ENCODE peak calls at places on chromosomes 7 and 10, in four cellular contexts. One of them, this sample, is unnamed.

GRCh38 chr10:68208424-68209042 is 23.4 kb downstream of the ATOH7 start:
- DNase-seq in pancreas: no peak
- DNase-seq in WTC11: peak
- DNase-seq in progenitor cell of endocrine pancreas: peak
- DNase-seq in this sample: no peak

GRCh38 chr10:128796513-128796912 is 670.3 kb upstream of the MKI67 start:
- DNase-seq in progenitor cell of endocrine pancreas: no peak
- DNase-seq in pancreas: no peak
- DNase-seq in WTC11: no peak
- DNase-seq in this sample: no peak

GRCh38 chr10:29140151-29140550 is 148.7 kb upstream of the LYZL1 start:
- DNase-seq in progenitor cell of endocrine pancreas: no peak
- DNase-seq in WTC11: no peak
- DNase-seq in pancreas: no peak
- DNase-seq in this sample: no peak

GRCh38 chr10:89206402-89207180 is 526 bp downstream of the CH25H start:
- DNase-seq in progenitor cell of endocrine pancreas: no peak
- DNase-seq in pancreas: no peak
- DNase-seq in WTC11: peak
- DNase-seq in this sample: no peak

GRCh38 chr10:33330543-33331019 is 3.9 kb downstream of the NRP1 start:
- DNase-seq in pancreas: peak
- DNase-seq in progenitor cell of endocrine pancreas: peak
- DNase-seq in WTC11: peak
- DNase-seq in this sample: no peak

GRCh38 chr10:89332092-89332633 is 4.4 kb downstream of the IFIT3 start:
- DNase-seq in progenitor cell of endocrine pancreas: no peak
- DNase-seq in WTC11: no peak
- DNase-seq in pancreas: no peak
- DNase-seq in this sample: no peak

GRCh38 chr10:73837072-73837471 is 25.7 kb upstream of the NDST2 start:
- DNase-seq in pancreas: no peak
- DNase-seq in progenitor cell of endocrine pancreas: no peak
- DNase-seq in WTC11: no peak
- DNase-seq in this sample: no peak

GRCh38 chr7:91519241-91520200 is 255.3 kb downstream of the FZD1 start:
- DNase-seq in WTC11: no peak
- DNase-seq in progenitor cell of endocrine pancreas: no peak
- DNase-seq in pancreas: no peak
- DNase-seq in this sample: no peak

GRCh38 chr7:484365-485101 is 35.1 kb downstream of the PDGFA start:
- DNase-seq in pancreas: peak
- DNase-seq in progenitor cell of endocrine pancreas: no peak
- DNase-seq in WTC11: peak
- DNase-seq in this sample: no peak

GRCh38 chr7:36128448-36129047 is 24.5 kb upstream of the EEPD1 start:
- DNase-seq in pancreas: peak
- DNase-seq in WTC11: no peak
- DNase-seq in progenitor cell of endocrine pancreas: no peak
- DNase-seq in this sample: no peak

GRCh38 chr10:97683556-97684357 is 3.3 kb downstream of the AVPI1 start:
- DNase-seq in WTC11: no peak
- DNase-seq in pancreas: no peak
- DNase-seq in progenitor cell of endocrine pancreas: no peak
- DNase-seq in this sample: no peak

GRCh38 chr10:116742367-116743265 is at the start of gene HSPA12A:
- DNase-seq in pancreas: peak
- DNase-seq in WTC11: peak
- DNase-seq in progenitor cell of endocrine pancreas: peak
- DNase-seq in this sample: peak

GRCh38 chr7:84113286-84113685 is 81.3 kb downstream of the SEMA3A start:
- DNase-seq in progenitor cell of endocrine pancreas: no peak
- DNase-seq in WTC11: no peak
- DNase-seq in pancreas: no peak
- DNase-seq in this sample: no peak

GRCh38 chr7:4742051-4742573 is 33.3 kb upstream of the AP5Z1 start:
- DNase-seq in pancreas: no peak
- DNase-seq in WTC11: no peak
- DNase-seq in progenitor cell of endocrine pancreas: no peak
- DNase-seq in this sample: no peak

GRCh38 chr10:125747417-125747816 is 27.9 kb downstream of the EDRF1 start:
- DNase-seq in pancreas: no peak
- DNase-seq in progenitor cell of endocrine pancreas: no peak
- DNase-seq in WTC11: no peak
- DNase-seq in this sample: no peak

GRCh38 chr10:125739994-125740679 is 20.6 kb downstream of the EDRF1 start:
- DNase-seq in pancreas: no peak
- DNase-seq in progenitor cell of endocrine pancreas: no peak
- DNase-seq in WTC11: no peak
- DNase-seq in this sample: no peak

DNA sequence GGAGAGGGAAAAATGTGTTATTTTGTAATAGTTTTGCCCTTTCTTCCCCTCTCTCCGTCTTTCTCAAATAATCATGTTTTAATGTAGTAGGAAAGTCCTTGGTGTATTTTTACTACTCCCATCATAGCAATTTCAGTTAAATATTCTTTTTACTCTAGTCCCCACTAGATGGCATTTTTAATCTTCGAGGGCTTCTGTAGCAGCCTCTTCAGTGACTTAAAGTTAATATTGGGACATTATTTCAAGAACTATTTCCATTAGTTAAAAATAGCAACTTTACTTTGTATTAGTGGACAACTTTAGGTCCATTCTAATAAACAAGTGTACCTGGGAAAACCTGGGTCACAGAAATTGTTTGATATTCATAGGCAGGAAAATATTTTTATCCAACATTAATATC is 23.0 kb downstream of the EDRF1 start:
- DNase-seq in progenitor cell of endocrine pancreas: no peak
- DNase-seq in WTC11: no peak
- DNase-seq in pancreas: no peak
- DNase-seq in this sample: no peak
- TF ChIP-seq CTCF in progenitor cell of endocrine pancreas: peak
- TF ChIP-seq CTCF in WTC11: no peak
- TF ChIP-seq CTCF in pancreas: no peak
- TF ChIP-seq CTCF in this sample: peak

GRCh38 chr10:21021231-21021630 is 124.1 kb upstream of the NEBL start:
- DNase-seq in progenitor cell of endocrine pancreas: no peak
- DNase-seq in WTC11: no peak
- DNase-seq in pancreas: no peak
- DNase-seq in this sample: no peak

GRCh38 chr10:21021843-21022594 is 124.9 kb upstream of the NEBL start:
- DNase-seq in WTC11: no peak
- DNase-seq in progenitor cell of endocrine pancreas: no peak
- DNase-seq in pancreas: no peak
- DNase-seq in this sample: no peak

GRCh38 chr10:21022821-21023220 is 125.7 kb upstream of the NEBL start:
- DNase-seq in progenitor cell of endocrine pancreas: no peak
- DNase-seq in WTC11: no peak
- DNase-seq in pancreas: no peak
- DNase-seq in this sample: no peak

GRCh38 chr10:21015838-21016237 is 118.7 kb upstream of the NEBL start:
- DNase-seq in pancreas: no peak
- DNase-seq in WTC11: peak
- DNase-seq in progenitor cell of endocrine pancreas: no peak
- DNase-seq in this sample: no peak

GRCh38 chr10:21020545-21020944 is 123.4 kb upstream of the NEBL start:
- DNase-seq in pancreas: no peak
- DNase-seq in WTC11: peak
- DNase-seq in progenitor cell of endocrine pancreas: no peak
- DNase-seq in this sample: no peak
- TF ChIP-seq CTCF in pancreas: no peak
- TF ChIP-seq CTCF in WTC11: peak
- TF ChIP-seq CTCF in progenitor cell of endocrine pancreas: peak
- TF ChIP-seq CTCF in this sample: peak

GRCh38 chr10:72694476-72695369 is 2.8 kb downstream of the MCU start:
- DNase-seq in pancreas: no peak
- DNase-seq in progenitor cell of endocrine pancreas: no peak
- DNase-seq in WTC11: no peak
- DNase-seq in this sample: no peak
- TF ChIP-seq CTCF in pancreas: no peak
- TF ChIP-seq CTCF in progenitor cell of endocrine pancreas: no peak
- TF ChIP-seq CTCF in WTC11: no peak
- TF ChIP-seq CTCF in this sample: peak

DNA sequence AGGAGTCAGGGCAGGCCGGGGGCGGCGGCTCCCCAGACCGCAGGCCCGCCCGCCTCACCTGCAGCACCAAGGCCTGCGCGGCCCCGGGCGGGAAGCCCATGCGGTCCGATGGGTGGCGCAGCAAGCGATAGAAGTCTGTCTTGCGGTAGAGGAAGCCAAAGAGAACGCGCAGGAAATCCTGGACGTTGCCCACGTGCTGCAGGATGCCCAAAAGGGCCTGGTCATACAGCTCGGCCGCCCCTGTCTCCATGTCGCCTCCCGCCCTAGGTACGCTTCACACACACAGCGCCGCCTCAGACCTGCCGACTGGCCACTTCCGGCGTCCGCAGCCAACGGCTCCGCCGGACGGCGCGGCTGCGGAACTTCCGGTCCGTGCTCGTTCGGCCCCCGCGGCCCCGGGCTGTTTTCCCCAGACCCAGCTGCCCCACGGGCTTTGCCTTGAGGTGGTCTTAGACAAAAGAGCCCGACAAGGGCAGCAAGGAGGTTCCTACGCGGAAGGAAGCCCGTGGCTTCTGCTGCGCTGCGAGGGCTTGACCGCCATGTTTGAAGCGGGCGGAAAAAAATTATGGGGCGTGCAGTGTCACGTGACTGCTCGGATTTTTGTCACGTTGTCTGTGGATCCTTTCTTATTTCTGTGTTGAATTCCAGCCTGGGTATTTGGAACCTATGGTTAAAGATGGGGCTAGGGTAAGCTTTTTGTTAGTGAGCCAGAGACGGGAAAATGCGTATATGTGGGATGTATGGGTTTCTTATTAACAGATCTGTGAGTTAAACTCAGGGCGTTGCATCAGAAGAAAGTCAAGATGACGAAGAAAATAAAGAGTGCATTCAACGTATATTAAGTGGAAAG is at the start of gene NUDCD3:
- DNase-seq in progenitor cell of endocrine pancreas: peak
- DNase-seq in pancreas: peak
- DNase-seq in WTC11: peak
- DNase-seq in this sample: peak
- TF ChIP-seq CTCF in progenitor cell of endocrine pancreas: peak
- TF ChIP-seq CTCF in pancreas: no peak
- TF ChIP-seq CTCF in WTC11: no peak
- TF ChIP-seq CTCF in this sample: no peak

DNA sequence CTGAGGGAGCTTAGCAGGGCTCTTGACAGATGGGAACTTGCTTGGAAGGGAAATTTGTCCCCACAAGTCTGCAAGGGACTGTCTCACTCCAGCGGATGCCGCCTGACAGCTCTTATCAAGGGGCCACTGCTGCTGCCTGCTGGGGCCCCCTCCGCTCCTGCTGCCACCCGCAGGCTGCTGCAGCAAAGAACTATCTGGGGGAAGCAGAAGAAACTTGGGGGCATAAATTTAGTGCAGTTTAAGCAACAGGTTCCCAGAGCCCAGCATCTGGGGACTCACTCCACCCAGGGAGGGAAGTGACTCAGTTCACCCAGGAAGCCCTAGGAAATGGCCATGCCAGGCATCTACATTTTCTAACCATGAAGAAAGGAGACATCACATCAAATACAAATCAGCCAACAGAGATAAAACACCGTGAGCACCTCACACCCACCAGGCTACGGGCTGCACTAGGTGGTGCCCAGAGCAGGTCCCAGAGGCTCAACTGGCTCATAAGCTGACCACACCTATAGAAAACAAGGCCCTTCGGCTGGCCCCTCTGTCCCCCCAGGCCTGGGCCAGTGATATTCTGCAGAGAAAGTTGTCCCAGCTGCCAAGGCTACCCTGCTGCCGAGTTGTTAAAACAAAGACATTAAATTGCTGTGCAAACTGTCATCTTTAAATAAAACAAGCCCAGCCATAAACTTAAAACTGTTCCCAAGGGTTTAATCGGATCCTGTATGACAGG is 3.7 kb downstream of the RGS10 start:
- DNase-seq in WTC11: no peak
- DNase-seq in pancreas: no peak
- DNase-seq in progenitor cell of endocrine pancreas: no peak
- DNase-seq in this sample: no peak
- TF ChIP-seq CTCF in WTC11: no peak
- TF ChIP-seq CTCF in pancreas: no peak
- TF ChIP-seq CTCF in progenitor cell of endocrine pancreas: no peak
- TF ChIP-seq CTCF in this sample: no peak

GRCh38 chr7:131068604-131069021 is 259.1 kb upstream of the MKLN1 start:
- DNase-seq in pancreas: no peak
- DNase-seq in progenitor cell of endocrine pancreas: no peak
- DNase-seq in WTC11: no peak
- DNase-seq in this sample: no peak
- TF ChIP-seq CTCF in pancreas: no peak
- TF ChIP-seq CTCF in progenitor cell of endocrine pancreas: peak
- TF ChIP-seq CTCF in WTC11: no peak
- TF ChIP-seq CTCF in this sample: peak

GRCh38 chr7:44787762-44788161 is 8.7 kb upstream of the PPIA start:
- DNase-seq in progenitor cell of endocrine pancreas: no peak
- DNase-seq in WTC11: no peak
- DNase-seq in pancreas: no peak
- DNase-seq in this sample: no peak

GRCh38 chr7:44793919-44794715 is 2.4 kb upstream of the PPIA start:
- DNase-seq in pancreas: no peak
- DNase-seq in progenitor cell of endocrine pancreas: no peak
- DNase-seq in WTC11: no peak
- DNase-seq in this sample: no peak

GRCh38 chr7:44789990-44790389 is 6.5 kb upstream of the PPIA start:
- DNase-seq in pancreas: no peak
- DNase-seq in progenitor cell of endocrine pancreas: no peak
- DNase-seq in WTC11: no peak
- DNase-seq in this sample: peak

GRCh38 chr7:44787041-44787440 is 9.4 kb upstream of the PPIA start:
- DNase-seq in progenitor cell of endocrine pancreas: no peak
- DNase-seq in pancreas: no peak
- DNase-seq in WTC11: no peak
- DNase-seq in this sample: no peak

GRCh38 chr7:44791278-44792219 is 4.9 kb upstream of the PPIA start:
- DNase-seq in pancreas: no peak
- DNase-seq in WTC11: no peak
- DNase-seq in progenitor cell of endocrine pancreas: no peak
- DNase-seq in this sample: no peak
- TF ChIP-seq CTCF in pancreas: no peak
- TF ChIP-seq CTCF in WTC11: no peak
- TF ChIP-seq CTCF in progenitor cell of endocrine pancreas: no peak
- TF ChIP-seq CTCF in this sample: no peak

GRCh38 chr10:48533540-48533939 is 71.3 kb downstream of the ARHGAP22 start:
- DNase-seq in progenitor cell of endocrine pancreas: no peak
- DNase-seq in pancreas: no peak
- DNase-seq in WTC11: no peak
- DNase-seq in this sample: no peak

GRCh38 chr10:48536226-48536500 is 68.7 kb downstream of the ARHGAP22 start:
- DNase-seq in pancreas: no peak
- DNase-seq in WTC11: no peak
- DNase-seq in progenitor cell of endocrine pancreas: no peak
- DNase-seq in this sample: no peak

GRCh38 chr10:48536916-48537890 is 67.7 kb downstream of the ARHGAP22 start:
- DNase-seq in WTC11: peak
- DNase-seq in pancreas: no peak
- DNase-seq in progenitor cell of endocrine pancreas: no peak
- DNase-seq in this sample: no peak

GRCh38 chr10:48533951-48534720 is 70.7 kb downstream of the ARHGAP22 start:
- DNase-seq in progenitor cell of endocrine pancreas: no peak
- DNase-seq in WTC11: peak
- DNase-seq in pancreas: no peak
- DNase-seq in this sample: no peak

GRCh38 chr10:48535416-48536225 is 69.3 kb downstream of the ARHGAP22 start:
- DNase-seq in progenitor cell of endocrine pancreas: no peak
- DNase-seq in pancreas: no peak
- DNase-seq in WTC11: peak
- DNase-seq in this sample: no peak
- TF ChIP-seq CTCF in progenitor cell of endocrine pancreas: peak
- TF ChIP-seq CTCF in pancreas: no peak
- TF ChIP-seq CTCF in WTC11: no peak
- TF ChIP-seq CTCF in this sample: no peak

GRCh38 chr7:158494162-158494586 is 93.4 kb downstream of the PTPRN2 start:
- DNase-seq in pancreas: no peak
- DNase-seq in WTC11: peak
- DNase-seq in progenitor cell of endocrine pancreas: no peak
- DNase-seq in this sample: no peak
- TF ChIP-seq CTCF in pancreas: no peak
- TF ChIP-seq CTCF in WTC11: no peak
- TF ChIP-seq CTCF in progenitor cell of endocrine pancreas: no peak
- TF ChIP-seq CTCF in this sample: peak